ENCODE peak calls at places on chromosomes 1 and 21, in four cellular contexts. One of them, this sample, is unnamed.

GRCh38 chr1:100810360-100810759 is 84.3 kb downstream of the EXTL2 start:
- DNase-seq in WTC11: no peak
- DNase-seq in K562: peak
- DNase-seq in A549: no peak
- DNase-seq in this sample: no peak

GRCh38 chr1:147504801-147505303 is 36.4 kb upstream of the BCL9 start:
- DNase-seq in WTC11: peak
- DNase-seq in K562: peak
- DNase-seq in A549: no peak
- DNase-seq in this sample: no peak

GRCh38 chr1:67814121-67814772 is 19.0 kb downstream of the GNG12 start:
- DNase-seq in WTC11: no peak
- DNase-seq in K562: no peak
- DNase-seq in A549: no peak
- DNase-seq in this sample: no peak

GRCh38 chr1:15919316-15919715 is 56.6 kb downstream of the ZBTB17 start:
- DNase-seq in WTC11: no peak
- DNase-seq in K562: no peak
- DNase-seq in A549: no peak
- DNase-seq in this sample: no peak

GRCh38 chr1:155940531-155940992 is 876 bp upstream of the RXFP4 start:
- DNase-seq in WTC11: no peak
- DNase-seq in K562: no peak
- DNase-seq in A549: no peak
- DNase-seq in this sample: peak

GRCh38 chr1:214445846-214446614 is 105.4 kb downstream of the PTPN14 start:
- DNase-seq in WTC11: no peak
- DNase-seq in K562: no peak
- DNase-seq in A549: no peak
- DNase-seq in this sample: peak

GRCh38 chr1:41811978-41812852 is 106.5 kb downstream of the HIVEP3 start:
- DNase-seq in WTC11: peak
- DNase-seq in K562: peak
- DNase-seq in A549: peak
- DNase-seq in this sample: peak

GRCh38 chr1:22376001-22376400 is 75.7 kb upstream of the ZBTB40 start:
- DNase-seq in WTC11: no peak
- DNase-seq in K562: no peak
- DNase-seq in A549: no peak
- DNase-seq in this sample: no peak

GRCh38 chr1:76066390-76066789 is 8.2 kb upstream of the ST6GALNAC3 start:
- DNase-seq in WTC11: no peak
- DNase-seq in K562: no peak
- DNase-seq in A549: no peak
- DNase-seq in this sample: no peak

GRCh38 chr1:226365831-226366231 is 42.1 kb downstream of the PARP1 start:
- DNase-seq in WTC11: no peak
- DNase-seq in K562: no peak
- DNase-seq in A549: no peak
- DNase-seq in this sample: no peak

GRCh38 chr1:92502247-92502646 is 15.5 kb upstream of the GFI1 start:
- DNase-seq in WTC11: no peak
- DNase-seq in K562: no peak
- DNase-seq in A549: no peak
- DNase-seq in this sample: no peak

GRCh38 chr1:234782821-234783220 is 172.8 kb upstream of the IRF2BP2 start:
- DNase-seq in WTC11: no peak
- DNase-seq in K562: no peak
- DNase-seq in A549: no peak
- DNase-seq in this sample: peak

GRCh38 chr1:10634428-10635384 is 160.0 kb downstream of the PEX14 start:
- DNase-seq in WTC11: no peak
- DNase-seq in K562: no peak
- DNase-seq in A549: no peak
- DNase-seq in this sample: peak

GRCh38 chr21:26842976-26843911 is 2.0 kb downstream of the ADAMTS1 start:
- DNase-seq in WTC11: peak
- DNase-seq in K562: no peak
- DNase-seq in A549: no peak
- DNase-seq in this sample: no peak

GRCh38 chr1:66533804-66534745 is at the start of gene SGIP1:
- DNase-seq in WTC11: peak
- DNase-seq in K562: peak
- DNase-seq in A549: no peak
- DNase-seq in this sample: no peak

GRCh38 chr1:222257024-222257423 is 290.9 kb downstream of the HHIPL2 start:
- DNase-seq in WTC11: no peak
- DNase-seq in K562: no peak
- DNase-seq in A549: no peak
- DNase-seq in this sample: no peak

GRCh38 chr21:32719085-32719484 is 8.7 kb downstream of the SYNJ1 start:
- DNase-seq in WTC11: no peak
- DNase-seq in K562: no peak
- DNase-seq in A549: no peak
- DNase-seq in this sample: no peak

GRCh38 chr1:229341811-229342304 is 989 bp downstream of the CCSAP start:
- DNase-seq in WTC11: no peak
- DNase-seq in K562: no peak
- DNase-seq in A549: no peak
- DNase-seq in this sample: peak
- TF ChIP-seq MAX in WTC11: no peak
- TF ChIP-seq MAX in K562: no peak
- TF ChIP-seq MAX in A549: no peak
- TF ChIP-seq MAX in this sample: peak

GRCh38 chr21:38306407-38306806 is 49.6 kb downstream of the KCNJ15 start:
- DNase-seq in WTC11: no peak
- DNase-seq in K562: no peak
- DNase-seq in A549: no peak
- DNase-seq in this sample: no peak
- TF ChIP-seq MAX in WTC11: no peak
- TF ChIP-seq MAX in K562: no peak
- TF ChIP-seq MAX in A549: no peak
- TF ChIP-seq MAX in this sample: no peak

GRCh38 chr1:160827418-160827817 is 31.4 kb downstream of the LY9 start:
- DNase-seq in WTC11: no peak
- DNase-seq in K562: no peak
- DNase-seq in A549: no peak
- DNase-seq in this sample: peak
- TF ChIP-seq MAX in WTC11: no peak
- TF ChIP-seq MAX in K562: no peak
- TF ChIP-seq MAX in A549: no peak
- TF ChIP-seq MAX in this sample: no peak

DNA sequence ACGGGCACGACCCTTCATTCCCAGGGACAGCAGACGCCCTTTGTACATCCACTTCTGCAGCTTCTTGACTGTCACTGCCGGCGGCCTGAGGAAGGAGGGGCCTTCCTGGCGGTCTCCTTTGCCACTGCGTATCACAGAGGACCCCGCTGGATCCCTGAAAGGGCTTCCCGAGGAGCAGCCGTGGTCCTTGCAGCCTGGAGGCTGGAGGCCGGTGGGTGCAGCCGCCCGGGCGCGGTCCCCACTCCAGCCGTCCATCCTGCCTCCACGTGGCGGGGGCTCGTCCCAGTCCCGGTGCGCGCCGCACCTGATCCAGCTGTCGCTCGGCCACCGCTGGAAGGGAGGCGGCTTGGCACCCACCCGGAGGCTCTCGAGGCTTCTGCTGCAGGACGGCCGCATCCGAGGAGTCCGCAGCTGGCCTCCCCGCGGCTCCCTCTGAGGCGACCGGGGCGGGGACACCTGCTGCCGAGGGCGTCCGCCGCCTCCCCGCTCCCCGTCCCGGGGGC is 398 bp downstream of the SYDE2 start:
- DNase-seq in WTC11: peak
- DNase-seq in K562: peak
- DNase-seq in A549: peak
- DNase-seq in this sample: peak
- TF ChIP-seq MAX in WTC11: peak
- TF ChIP-seq MAX in K562: peak
- TF ChIP-seq MAX in A549: peak
- TF ChIP-seq MAX in this sample: peak

GRCh38 chr1:99546432-99547416 is 99.2 kb upstream of the PALMD start:
- DNase-seq in WTC11: no peak
- DNase-seq in K562: no peak
- DNase-seq in A549: no peak
- DNase-seq in this sample: no peak
- TF ChIP-seq MAX in WTC11: no peak
- TF ChIP-seq MAX in K562: no peak
- TF ChIP-seq MAX in A549: no peak
- TF ChIP-seq MAX in this sample: no peak

DNA sequence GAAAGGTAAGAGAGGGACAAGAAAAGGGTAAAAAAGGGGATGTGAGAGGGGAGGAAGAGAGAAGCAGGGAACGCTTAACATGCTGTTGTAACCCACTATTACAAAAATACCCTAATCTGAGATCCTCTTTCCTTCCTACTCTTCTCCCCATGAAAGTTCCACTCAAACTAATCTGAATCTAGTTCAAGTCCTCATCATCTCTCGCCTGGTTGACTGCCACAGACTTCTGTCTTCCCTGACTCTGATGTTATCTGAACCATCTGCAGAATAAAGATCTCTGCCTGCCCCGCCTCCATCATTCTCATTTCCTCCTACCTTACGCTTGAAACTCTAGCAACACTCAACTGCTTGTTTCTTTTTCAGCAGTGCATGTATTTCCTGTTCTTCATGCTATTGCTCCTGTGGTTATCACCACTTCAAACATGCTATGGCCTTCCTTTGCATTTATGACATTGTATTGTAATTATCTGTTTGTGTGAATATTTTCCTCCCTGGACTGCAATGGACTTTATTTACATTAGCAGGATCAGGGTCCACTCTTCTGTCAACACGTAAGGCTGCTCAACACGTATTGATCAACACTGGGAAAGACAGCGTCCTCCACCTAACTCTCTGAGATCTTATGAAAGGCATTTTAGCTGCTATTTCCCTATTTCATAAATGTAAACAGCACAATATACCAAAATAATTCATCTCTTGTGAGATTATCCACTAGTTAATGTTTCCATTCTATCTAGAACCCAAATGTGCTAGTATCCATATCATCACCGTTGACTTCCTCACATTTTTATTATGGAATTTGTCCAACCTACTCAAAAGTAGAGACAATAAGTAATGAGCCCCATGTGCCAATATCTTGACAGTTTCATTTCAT is 215.5 kb upstream of the USP25 start:
- DNase-seq in WTC11: no peak
- DNase-seq in K562: no peak
- DNase-seq in A549: no peak
- DNase-seq in this sample: no peak
- TF ChIP-seq MAX in WTC11: no peak
- TF ChIP-seq MAX in K562: no peak
- TF ChIP-seq MAX in A549: no peak
- TF ChIP-seq MAX in this sample: no peak

GRCh38 chr21:42263591-42264131 is 44.7 kb downstream of the ABCG1 start:
- DNase-seq in WTC11: no peak
- DNase-seq in K562: no peak
- DNase-seq in A549: no peak
- DNase-seq in this sample: peak

GRCh38 chr21:42261832-42262200 is 42.9 kb downstream of the ABCG1 start:
- DNase-seq in WTC11: no peak
- DNase-seq in K562: no peak
- DNase-seq in A549: no peak
- DNase-seq in this sample: no peak

GRCh38 chr21:42264245-42265195 is 45.6 kb downstream of the ABCG1 start:
- DNase-seq in WTC11: no peak
- DNase-seq in K562: no peak
- DNase-seq in A549: no peak
- DNase-seq in this sample: no peak

GRCh38 chr21:42262826-42263225 is 43.9 kb downstream of the ABCG1 start:
- DNase-seq in WTC11: no peak
- DNase-seq in K562: no peak
- DNase-seq in A549: peak
- DNase-seq in this sample: no peak

DNA sequence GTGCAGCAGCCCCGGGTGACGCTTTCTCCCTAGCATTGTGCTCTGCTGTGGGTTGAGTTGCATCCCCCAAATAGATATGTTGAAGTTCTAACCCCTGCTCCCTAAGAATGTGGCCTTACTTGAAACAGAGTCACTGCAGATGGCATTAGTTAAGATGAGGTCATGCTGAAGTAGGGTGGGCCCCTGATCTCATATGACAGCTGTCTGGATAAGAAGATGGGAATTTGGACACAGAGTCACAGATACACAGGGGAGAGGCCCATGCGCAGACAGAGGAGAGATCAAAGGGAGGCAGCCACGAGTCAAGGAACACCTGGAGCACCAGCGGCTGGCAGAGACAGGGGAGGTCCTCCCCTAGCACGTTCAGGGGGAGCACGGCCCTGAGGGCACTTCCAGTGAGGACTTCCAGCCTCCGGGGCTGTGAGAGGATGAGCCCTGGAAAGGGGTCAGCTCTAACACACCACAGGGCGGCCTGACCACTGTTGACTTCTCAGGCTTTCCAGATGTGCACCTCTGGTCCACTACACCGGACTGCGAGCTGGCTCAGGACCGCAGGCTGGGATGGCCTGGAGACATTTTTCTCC is 46.4 kb downstream of the ABCG1 start:
- DNase-seq in WTC11: no peak
- DNase-seq in K562: no peak
- DNase-seq in A549: no peak
- DNase-seq in this sample: no peak
- TF ChIP-seq MAX in WTC11: no peak
- TF ChIP-seq MAX in K562: no peak
- TF ChIP-seq MAX in A549: no peak
- TF ChIP-seq MAX in this sample: no peak